ENCODE peak calls at places on chromosomes 13 and 19, in nine cellular contexts. I is hippocampal formation; W is stimulated activated CD4-positive, alpha-beta T cell treated with anti-CD3 and anti-CD28 coated beads, Interleukin-1b, Interleukin-23, amount 100 ng/mL, for 1 hour; S is stimulated activated effector memory CD8-positive, alpha-beta T cell treated with anti-CD3 and anti-CD28 coated beads, Interleukin-12 subunit alpha, Interleukin-12 subunit beta, amount 100 ng/mL, for 72 hours; M is posterior vena cava; H is AML-193; X is NCI-H1092 treated with DMSO at 0.1 percent for 48 hours; Q is dermis blood vessel endothelial cell; U is vagina. E is an unnamed sample.

GRCh38 chr19:4908781-4909171 is 525 bp upstream of the UHRF1 start:
- DNase-seq in I (no peak), W (no peak), S (no peak), M (no peak), H (no peak), X (no peak), Q (no peak), U (no peak), E (no peak)

GRCh38 chr19:30116984-30117555 is 175.0 kb downstream of the URI1 start:
- DNase-seq in I (no peak), W (no peak), S (no peak), M (peak; percentile 70), H (no peak), X (no peak), Q (no peak), U (no peak), E (no peak)

GRCh38 chr13:109494955-109495354 is 291.4 kb downstream of the IRS2 start:
- DNase-seq in I (no peak), W (no peak), S (no peak), M (no peak), H (no peak), X (peak; percentile 94), Q (no peak), U (no peak), E (no peak)

GRCh38 chr13:111650626-111651025 is 330.2 kb downstream of the TEX29 start:
- DNase-seq in I (no peak), W (no peak), S (no peak), M (no peak), H (no peak), X (no peak), Q (no peak), U (no peak), E (no peak)

GRCh38 chr13:73757471-73758233 is 376.6 kb downstream of the KLF12 start:
- DNase-seq in I (no peak), W (no peak), S (no peak), M (no peak), H (no peak), X (no peak), Q (no peak), U (no peak), E (no peak)

GRCh38 chr13:74305876-74306275 is 171.7 kb upstream of the KLF12 start:
- DNase-seq in I (no peak), W (no peak), S (no peak), M (no peak), H (no peak), X (no peak), Q (no peak), U (no peak), E (no peak)

GRCh38 chr19:44696939-44697669 is 1.8 kb upstream of the CEACAM16 start:
- DNase-seq in I (no peak), W (no peak), S (no peak), M (no peak), H (no peak), X (peak; percentile 74), Q (no peak), U (no peak), E (peak; percentile 79)

GRCh38 chr19:30596813-30597399 is 224.7 kb downstream of the ZNF536 start:
- DNase-seq in I (no peak), W (no peak), S (no peak), M (no peak), H (no peak), X (no peak), Q (no peak), U (no peak), E (no peak)

GRCh38 chr13:73481877-73482445 is 423.2 kb downstream of the KLF5 start:
- DNase-seq in I (no peak), W (no peak), S (no peak), M (no peak), H (no peak), X (peak; percentile 3), Q (no peak), U (no peak), E (no peak)

GRCh38 chr19:43983544-43983911 is 460 bp upstream of the ZNF155 start:
- DNase-seq in I (no peak), W (no peak), S (no peak), M (no peak), H (no peak), X (no peak), Q (no peak), U (no peak), E (no peak)

GRCh38 chr13:107842562-107843180 is 372.7 kb downstream of the LIG4 start:
- DNase-seq in I (no peak), W (no peak), S (no peak), M (no peak), H (no peak), X (no peak), Q (peak; percentile 44), U (no peak), E (no peak)

GRCh38 chr19:44746946-44747738 is 1.4 kb upstream of the BCL3 start:
- DNase-seq in I (peak; percentile 55), W (peak; percentile 95), S (peak; percentile 86), M (peak; percentile 99), H (peak; percentile 54), X (no peak), Q (peak; percentile 90), U (peak; percentile 99), E (peak; percentile 54)

GRCh38 chr19:38544569-38545315 is 73.0 kb downstream of the MAP4K1 start:
- DNase-seq in I (no peak), W (no peak), S (no peak), M (peak; percentile 41), H (peak; percentile 68), X (no peak), Q (no peak), U (no peak), E (no peak)

GRCh38 chr13:27295660-27296059 is 25.0 kb downstream of the RASL11A start:
- DNase-seq in I (no peak), W (no peak), S (no peak), M (no peak), H (no peak), X (no peak), Q (no peak), U (no peak), E (no peak)

GRCh38 chr13:71801165-71801564 is 65.8 kb downstream of the DACH1 start:
- DNase-seq in I (no peak), W (no peak), S (no peak), M (no peak), H (no peak), X (no peak), Q (no peak), U (no peak), E (no peak)

GRCh38 chr19:14094854-14095253 is 4.3 kb upstream of the SAMD1 start:
- DNase-seq in I (no peak), W (no peak), S (no peak), M (no peak), H (no peak), X (no peak), Q (no peak), U (no peak), E (no peak)

GRCh38 chr19:38233740-38234251 is 9.8 kb upstream of the DPF1 start:
- DNase-seq in I (peak; percentile 68), W (peak; percentile 68), S (peak; percentile 82), M (peak; percentile 95), H (peak; percentile 78), X (peak; percentile 19), Q (peak; percentile 87), U (no peak), E (peak; percentile 62)

GRCh38 chr19:18153555-18154134 is 682 bp downstream of the PIK3R2 start:
- DNase-seq in I (no peak), W (no peak), S (no peak), M (no peak), H (no peak), X (peak; percentile 8), Q (no peak), U (no peak), E (no peak)

GRCh38 chr19:5972355-5972731 is 5.6 kb downstream of the RANBP3 start:
- DNase-seq in I (no peak), W (no peak), S (no peak), M (no peak), H (no peak), X (no peak), Q (no peak), U (no peak), E (no peak)

GRCh38 chr13:59776924-59777690 is 386.6 kb downstream of the DIAPH3 start:
- DNase-seq in I (no peak), W (no peak), S (no peak), M (no peak), H (no peak), X (no peak), Q (peak; percentile 55), U (no peak), E (no peak)

GRCh38 chr13:32857077-32857476 is 159.1 kb upstream of the KL start:
- DNase-seq in I (no peak), W (no peak), S (no peak), M (no peak), H (no peak), X (no peak), Q (no peak), U (peak; percentile 56), E (no peak)

GRCh38 chr13:30159446-30159839 is 147.9 kb downstream of the KATNAL1 start:
- DNase-seq in I (no peak), W (no peak), S (peak; percentile 35), M (no peak), H (no peak), X (no peak), Q (no peak), U (no peak), E (no peak)

GRCh38 chr19:23916991-23917390 is 2.3 kb downstream of the ZNF726 start:
- DNase-seq in I (no peak), W (no peak), S (no peak), M (no peak), H (no peak), X (no peak), Q (no peak), U (no peak), E (no peak)

GRCh38 chr19:35764432-35765315 is 6.7 kb downstream of the PROSER3 start:
- DNase-seq in I (no peak), W (no peak), S (no peak), M (no peak), H (no peak), X (no peak), Q (no peak), U (no peak), E (no peak)

GRCh38 chr19:34711890-34712289 is 22.2 kb upstream of the ZNF181 start:
- DNase-seq in I (no peak), W (no peak), S (no peak), M (no peak), H (no peak), X (no peak), Q (no peak), U (no peak), E (no peak)

GRCh38 chr13:44271915-44272341 is 101.7 kb upstream of the SERP2 start:
- DNase-seq in I (no peak), W (no peak), S (no peak), M (no peak), H (no peak), X (no peak), Q (no peak), U (no peak), E (no peak)

GRCh38 chr13:21481359-21481758 is 22.3 kb upstream of the ZDHHC20 start:
- DNase-seq in I (no peak), W (no peak), S (no peak), M (no peak), H (no peak), X (peak; percentile 32), Q (no peak), U (no peak), E (peak; percentile 12)

GRCh38 chr19:52270266-52270885 is 989 bp downstream of the ZNF766 start:
- DNase-seq in I (no peak), W (no peak), S (no peak), M (no peak), H (peak; percentile 15), X (no peak), Q (peak; percentile 41), U (no peak), E (no peak)

GRCh38 chr13:41709511-41709910 is 251.4 kb downstream of the VWA8 start:
- DNase-seq in I (no peak), W (no peak), S (no peak), M (no peak), H (no peak), X (no peak), Q (no peak), U (no peak), E (no peak)

GRCh38 chr19:34618410-34618809 is 58.5 kb downstream of the SCGB2B2 start:
- DNase-seq in I (no peak), W (no peak), S (no peak), M (no peak), H (no peak), X (no peak), Q (no peak), U (no peak), E (no peak)

GRCh38 chr13:59352600-59352999 is 811.1 kb downstream of the DIAPH3 start:
- DNase-seq in I (no peak), W (no peak), S (no peak), M (no peak), H (no peak), X (no peak), Q (no peak), U (no peak), E (no peak)